ENCODE peak calls at places on chromosomes 5 and 9, in six cellular contexts. O is AG04450, L is NCI-H1105, J is NCI-H2081, G is frontal cortex, K is NCI-H1092 treated with DMSO at 0.1 percent for 48 hours. N is an unnamed sample.

GRCh38 chr9:114046237-114046755 is 31.8 kb downstream of the AMBP start:
- DNase-seq in L (no peak), G (no peak), K (no peak), O (no peak), J (no peak), N (no peak)

GRCh38 chr9:82148849-82149544 is 160.4 kb downstream of the SPATA31D1 start:
- DNase-seq in K (peak; percentile 72), L (no peak), O (peak; percentile 36), G (no peak), J (no peak), N (peak; percentile 56)

GRCh38 chr5:135879591-135879990 is 16.1 kb downstream of the IL9 start:
- DNase-seq in L (no peak), O (no peak), G (no peak), J (no peak), K (no peak), N (no peak)

GRCh38 chr9:95206143-95206542 is 111.4 kb downstream of the FANCC start:
- DNase-seq in L (no peak), O (no peak), J (no peak), K (no peak), G (no peak), N (no peak)

GRCh38 chr9:27499481-27499880 is 24.6 kb upstream of the IFNK start:
- DNase-seq in L (no peak), K (no peak), O (no peak), J (no peak), G (no peak), N (peak; percentile 8)

GRCh38 chr9:73023025-73023541 is 70.2 kb upstream of the ALDH1A1 start:
- DNase-seq in J (peak; percentile 73), G (no peak), L (no peak), O (peak; percentile 27), K (peak; percentile 52), N (peak; percentile 36)

GRCh38 chr5:6943749-6944148 is 230.5 kb downstream of the TENT4A start:
- DNase-seq in O (no peak), J (no peak), G (no peak), L (no peak), K (no peak), N (no peak)

GRCh38 chr9:133536536-133536935 is 2.0 kb downstream of the ADAMTSL2 start:
- DNase-seq in K (no peak), O (no peak), J (no peak), G (peak; percentile 30), L (no peak), N (no peak)

GRCh38 chr5:51811883-51812282 is 428.6 kb downstream of the ISL1 start:
- DNase-seq in G (no peak), L (no peak), O (no peak), K (no peak), J (no peak), N (no peak)

GRCh38 chr5:60141119-60141518 is 247.6 kb upstream of the PDE4D start:
- DNase-seq in G (no peak), L (no peak), J (no peak), K (no peak), O (no peak), N (no peak)

GRCh38 chr5:119360905-119361605 is 5.2 kb downstream of the TNFAIP8 start:
- DNase-seq in L (no peak), O (peak; percentile 36), J (no peak), G (no peak), K (no peak), N (peak; percentile 68)

GRCh38 chr9:93591706-93592388 is 15.5 kb downstream of the PHF2 start:
- DNase-seq in L (no peak), O (no peak), J (no peak), G (no peak), K (no peak), N (no peak)

GRCh38 chr5:152511531-152512132 is 106.6 kb upstream of the NMUR2 start:
- DNase-seq in O (no peak), J (no peak), L (no peak), K (no peak), G (no peak), N (no peak)

GRCh38 chr9:126234681-126235349 is 91.8 kb upstream of the MVB12B start:
- DNase-seq in O (no peak), K (no peak), G (no peak), J (no peak), L (no peak), N (no peak)

GRCh38 chr9:95017661-95018060 is 291.2 kb downstream of the AOPEP start:
- DNase-seq in J (no peak), K (no peak), G (no peak), L (no peak), O (no peak), N (no peak)

GRCh38 chr5:16067415-16067814 is 112.2 kb downstream of the MARCHF11 start:
- DNase-seq in L (no peak), K (no peak), O (no peak), G (no peak), J (no peak), N (no peak)

GRCh38 chr5:79023323-79023722 is 38.2 kb upstream of the ARSB start:
- DNase-seq in L (no peak), O (no peak), K (no peak), G (no peak), J (peak; percentile 37), N (no peak)

GRCh38 chr5:10233505-10233904 is 16.2 kb downstream of the ATPSCKMT start:
- DNase-seq in K (no peak), G (peak; percentile 19), O (peak; percentile 84), L (no peak), J (peak; percentile 13), N (peak; percentile 90)

GRCh38 chr5:97412959-97413358 is 229.9 kb upstream of the RIOK2 start:
- DNase-seq in O (no peak), G (no peak), L (no peak), K (no peak), J (no peak), N (no peak)

GRCh38 chr9:72527801-72528195 is 6.4 kb downstream of the TMC1 start:
- DNase-seq in J (no peak), O (no peak), K (no peak), G (no peak), L (no peak), N (no peak)

GRCh38 chr9:113464672-113465271 is 1.2 kb downstream of the RGS3 start:
- DNase-seq in O (no peak), K (no peak), G (no peak), L (no peak), J (no peak), N (no peak)

N was measured in skeletal muscle cell.